ENCODE peak calls at places on chromosome 7, in six cellular contexts. Y, D, M, L, C and A are unnamed samples.

GRCh38 chr7:82204694-82205093 is 238.9 kb downstream of the CACNA2D1 start:
- DNase-seq in Y (no peak), D (peak; percentile 31), M (no peak), L (no peak), C (no peak), A (no peak)

GRCh38 chr7:31407277-31407676 is 66.8 kb upstream of the NEUROD6 start:
- DNase-seq in Y (no peak), D (no peak), M (no peak), L (no peak), C (no peak), A (no peak)

GRCh38 chr7:11648104-11648503 is 183.9 kb downstream of the THSD7A start:
- DNase-seq in Y (no peak), D (no peak), M (no peak), L (no peak), C (no peak), A (no peak)

GRCh38 chr7:3579638-3580219 is 278.7 kb downstream of the SDK1 start:
- DNase-seq in Y (no peak), D (peak; percentile 38), M (no peak), L (no peak), C (no peak), A (no peak)

GRCh38 chr7:155296788-155297516 is 726 bp upstream of the INSIG1 start:
- DNase-seq in Y (peak; percentile 85), D (peak; percentile 62), M (peak; percentile 88), L (peak; percentile 76), C (peak; percentile 62), A (no peak)

GRCh38 chr7:105741993-105742392 is 134.4 kb downstream of the ATXN7L1 start:
- DNase-seq in Y (peak; percentile 14), D (no peak), M (no peak), L (no peak), C (no peak), A (no peak)

GRCh38 chr7:30327813-30328212 is 43.4 kb downstream of the ZNRF2 start:
- DNase-seq in Y (no peak), D (peak; percentile 78), M (no peak), L (no peak), C (no peak), A (no peak)

GRCh38 chr7:127152423-127152822 is 100.3 kb downstream of the GRM8 start:
- DNase-seq in Y (no peak), D (no peak), M (no peak), L (no peak), C (no peak), A (no peak)

GRCh38 chr7:26410156-26410555 is 118.5 kb downstream of the SNX10 start:
- DNase-seq in Y (no peak), D (no peak), M (no peak), L (no peak), C (no peak), A (no peak)

GRCh38 chr7:5282464-5283316 is at the start of gene SLC29A4:
- DNase-seq in Y (no peak), D (peak; percentile 19), M (no peak), L (peak; percentile 76), C (no peak), A (peak; percentile 30)

GRCh38 chr7:45500257-45500656 is 73.9 kb upstream of the ADCY1 start:
- DNase-seq in Y (no peak), D (no peak), M (no peak), L (no peak), C (no peak), A (no peak)

GRCh38 chr7:36668080-36668479 is 56.2 kb downstream of the AOAH start:
- DNase-seq in Y (no peak), D (no peak), M (no peak), L (no peak), C (no peak), A (no peak)

GRCh38 chr7:156892821-156893706 is at the start of gene LMBR1:
- DNase-seq in Y (peak; percentile 96), D (peak; percentile 90), M (peak; percentile 94), L (peak; percentile 96), C (peak; percentile 92), A (peak; percentile 91)
- H3K27ac ChIP-seq in Y (peak within 1 kb of the TSS; percentile 91), D (peak within 1 kb of the TSS; percentile 48), M (peak within 1 kb of the TSS; percentile 90), L (peak within 1 kb of the TSS; percentile 92), C (peak within 1 kb of the TSS; percentile 99), A (peak within 1 kb of the TSS; percentile 83)

GRCh38 chr7:80135306-80136104 is 874 bp downstream of the GNAI1 start:
- DNase-seq in Y (peak; percentile 35), D (peak; percentile 18), M (peak; percentile 78), L (no peak), C (no peak), A (no peak)
- H3K27ac ChIP-seq in Y (peak overlapping the region; percentile 58), D (peak overlapping the region; percentile 48), M (peak overlapping the region; percentile 96), L (peak overlapping the region; percentile 94), C (peak overlapping the region; percentile 68), A (peak overlapping the region; percentile 95)

DNA sequence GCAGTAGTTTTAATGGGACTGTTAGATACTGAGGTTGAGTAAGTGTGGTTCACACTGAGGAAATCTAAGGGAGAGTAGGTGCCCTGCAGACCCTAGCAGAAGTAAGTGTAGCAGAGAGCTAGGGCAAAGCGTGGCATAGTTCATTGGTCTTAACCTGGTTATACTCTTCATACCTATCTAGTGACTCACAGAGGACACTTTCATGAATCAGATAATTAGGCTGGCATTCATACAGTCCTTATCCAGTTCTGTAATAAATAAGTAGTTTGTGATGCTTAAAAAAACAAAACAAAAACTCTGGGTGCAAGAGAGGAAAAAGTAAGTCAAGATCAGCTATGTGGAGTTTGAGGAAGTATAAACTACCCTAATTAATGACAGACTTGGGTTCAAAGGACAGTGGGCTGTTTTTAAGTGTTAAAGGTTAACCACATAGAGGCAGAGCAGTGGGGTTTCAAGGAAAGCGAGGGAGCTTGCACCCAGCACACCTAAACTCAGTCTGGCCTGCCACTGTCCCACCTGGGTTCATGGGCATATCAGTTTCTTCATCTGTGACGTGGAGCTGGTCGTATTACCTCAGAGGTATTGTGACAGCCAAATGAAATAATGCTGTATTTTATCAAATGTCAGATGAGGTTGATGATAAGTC is 27.1 kb downstream of the LMTK2 start:
- DNase-seq in Y (no peak), D (peak; percentile 84), M (no peak), L (no peak), C (no peak), A (no peak)
- H3K27ac ChIP-seq in Y (no peak overlapping the region), D (peak overlapping the region; percentile 64), M (no peak overlapping the region), L (peak overlapping the region; percentile 82), C (peak overlapping the region; percentile 63), A (no peak overlapping the region)

GRCh38 chr7:74579800-74580685 is 77.5 kb upstream of the GTF2I start:
- DNase-seq in Y (no peak), D (peak; percentile 42), M (no peak), L (peak; percentile 80), C (no peak), A (no peak)
- H3K27ac ChIP-seq in Y (no peak overlapping the region), D (peak overlapping the region; percentile 37), M (peak overlapping the region; percentile 51), L (peak overlapping the region; percentile 94), C (peak overlapping the region; percentile 91), A (no peak overlapping the region)

GRCh38 chr7:17408245-17408903 is 109.9 kb downstream of the AHR start:
- DNase-seq in Y (no peak), D (peak; percentile 91), M (no peak), L (peak; percentile 52), C (no peak), A (no peak)

GRCh38 chr7:17403996-17404395 is 105.5 kb downstream of the AHR start:
- DNase-seq in Y (no peak), D (no peak), M (no peak), L (no peak), C (no peak), A (no peak)

GRCh38 chr7:17406756-17407155 is 108.3 kb downstream of the AHR start:
- DNase-seq in Y (no peak), D (no peak), M (no peak), L (no peak), C (no peak), A (no peak)

GRCh38 chr7:17407229-17407628 is 108.8 kb downstream of the AHR start:
- DNase-seq in Y (no peak), D (no peak), M (no peak), L (no peak), C (no peak), A (no peak)

DNA sequence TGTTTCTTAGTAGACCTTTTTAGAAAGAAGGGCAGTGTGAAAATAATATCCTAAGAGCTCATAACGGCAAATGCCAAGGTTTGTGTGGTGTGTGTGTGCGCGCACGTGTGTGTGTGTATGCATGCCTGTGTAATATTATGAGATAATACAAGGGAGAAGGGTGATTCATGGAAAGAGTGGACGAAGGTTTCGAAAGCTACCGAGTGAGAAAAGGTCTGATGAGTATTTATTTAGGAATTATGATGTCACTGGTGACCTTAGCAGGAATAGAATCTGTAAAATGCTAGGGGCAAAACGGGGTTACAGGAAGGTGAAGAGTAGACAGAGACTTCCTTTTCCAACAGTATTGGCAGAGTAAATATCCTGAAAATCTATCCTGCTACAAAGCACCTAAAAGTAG is 107.3 kb downstream of the AHR start:
- DNase-seq in Y (no peak), D (peak; percentile 85), M (no peak), L (peak; percentile 29), C (no peak), A (no peak)
- H3K27ac ChIP-seq in Y (no peak overlapping the region), D (peak overlapping the region; percentile 72), M (no peak overlapping the region), L (no peak overlapping the region), C (no peak overlapping the region), A (no peak overlapping the region)